ENCODE peak calls at places on chromosome 7, in five cellular contexts. One of them, this sample, is unnamed.

GRCh38 chr7:117227091-117227490 is 95.8 kb downstream of the WNT2 start:
- DNase-seq in GM23338: no peak
- DNase-seq in ovary: no peak
- DNase-seq in hepatocyte: no peak
- DNase-seq in cardiac muscle cell: peak; percentile 70
- DNase-seq in this sample: no peak

GRCh38 chr7:81715984-81716588 is 53.8 kb downstream of the HGF start:
- DNase-seq in GM23338: peak; percentile 15
- DNase-seq in ovary: no peak
- DNase-seq in hepatocyte: peak; percentile 17
- DNase-seq in cardiac muscle cell: peak; percentile 52
- DNase-seq in this sample: peak; percentile 15

GRCh38 chr7:139490130-139490529 is 6.7 kb upstream of the KLRG2 start:
- DNase-seq in GM23338: no peak
- DNase-seq in ovary: no peak
- DNase-seq in hepatocyte: no peak
- DNase-seq in cardiac muscle cell: no peak
- DNase-seq in this sample: no peak

GRCh38 chr7:21497072-21497471 is 45.8 kb upstream of the DNAH11 start:
- DNase-seq in GM23338: peak; percentile 78
- DNase-seq in ovary: no peak
- DNase-seq in hepatocyte: no peak
- DNase-seq in cardiac muscle cell: peak; percentile 46
- DNase-seq in this sample: no peak

GRCh38 chr7:98569606-98570337 is 47.3 kb upstream of the NPTX2 start:
- DNase-seq in GM23338: no peak
- DNase-seq in ovary: no peak
- DNase-seq in hepatocyte: no peak
- DNase-seq in cardiac muscle cell: no peak
- DNase-seq in this sample: no peak

GRCh38 chr7:158017226-158018060 is 570.2 kb downstream of the PTPRN2 start:
- DNase-seq in GM23338: no peak
- DNase-seq in ovary: no peak
- DNase-seq in hepatocyte: no peak
- DNase-seq in cardiac muscle cell: no peak
- DNase-seq in this sample: no peak

GRCh38 chr7:34135924-34136323 is 230.6 kb downstream of the BMPER start:
- DNase-seq in GM23338: no peak
- DNase-seq in ovary: no peak
- DNase-seq in hepatocyte: no peak
- DNase-seq in cardiac muscle cell: no peak
- DNase-seq in this sample: no peak

GRCh38 chr7:153835712-153836265 is 216.4 kb upstream of the DPP6 start:
- DNase-seq in GM23338: no peak
- DNase-seq in ovary: no peak
- DNase-seq in hepatocyte: no peak
- DNase-seq in cardiac muscle cell: no peak
- DNase-seq in this sample: no peak

GRCh38 chr7:131011976-131012375 is 278.0 kb upstream of the KLF14 start:
- DNase-seq in GM23338: no peak
- DNase-seq in ovary: no peak
- DNase-seq in hepatocyte: peak; percentile 38
- DNase-seq in cardiac muscle cell: peak; percentile 93
- DNase-seq in this sample: peak; percentile 94

GRCh38 chr7:82122290-82122689 is 321.3 kb downstream of the CACNA2D1 start:
- DNase-seq in GM23338: peak; percentile 24
- DNase-seq in ovary: no peak
- DNase-seq in hepatocyte: no peak
- DNase-seq in cardiac muscle cell: no peak
- DNase-seq in this sample: peak; percentile 73

GRCh38 chr7:93194368-93194767 is 31.9 kb downstream of the HEPACAM2 start:
- DNase-seq in GM23338: no peak
- DNase-seq in ovary: no peak
- DNase-seq in hepatocyte: peak; percentile 12
- DNase-seq in cardiac muscle cell: peak; percentile 14
- DNase-seq in this sample: no peak

GRCh38 chr7:3544202-3544601 is 243.2 kb downstream of the SDK1 start:
- DNase-seq in GM23338: peak; percentile 66
- DNase-seq in ovary: no peak
- DNase-seq in hepatocyte: no peak
- DNase-seq in cardiac muscle cell: no peak
- DNase-seq in this sample: no peak

GRCh38 chr7:29940199-29940598 is 49.4 kb downstream of the SCRN1 start:
- DNase-seq in GM23338: no peak
- DNase-seq in ovary: no peak
- DNase-seq in hepatocyte: no peak
- DNase-seq in cardiac muscle cell: no peak
- DNase-seq in this sample: no peak

GRCh38 chr7:11193131-11193867 is 219.6 kb downstream of the PHF14 start:
- DNase-seq in GM23338: peak; percentile 81
- DNase-seq in ovary: peak; percentile 25
- DNase-seq in hepatocyte: peak; percentile 20
- DNase-seq in cardiac muscle cell: peak; percentile 75
- DNase-seq in this sample: no peak

GRCh38 chr7:15041226-15041625 is 138.7 kb upstream of the DGKB start:
- DNase-seq in GM23338: no peak
- DNase-seq in ovary: no peak
- DNase-seq in hepatocyte: no peak
- DNase-seq in cardiac muscle cell: no peak
- DNase-seq in this sample: no peak

GRCh38 chr7:126228356-126229061 is 1024.2 kb downstream of the GRM8 start:
- DNase-seq in GM23338: no peak
- DNase-seq in ovary: no peak
- DNase-seq in hepatocyte: no peak
- DNase-seq in cardiac muscle cell: no peak
- DNase-seq in this sample: no peak

GRCh38 chr7:137978464-137979237 is 23.2 kb downstream of the CREB3L2 start:
- DNase-seq in GM23338: no peak
- DNase-seq in ovary: peak; percentile 44
- DNase-seq in hepatocyte: no peak
- DNase-seq in cardiac muscle cell: peak; percentile 85
- DNase-seq in this sample: no peak

GRCh38 chr7:74292757-74293576 is 3.8 kb downstream of the CLIP2 start:
- DNase-seq in GM23338: no peak
- DNase-seq in ovary: no peak
- DNase-seq in hepatocyte: peak; percentile 86
- DNase-seq in cardiac muscle cell: no peak
- DNase-seq in this sample: no peak

GRCh38 chr7:157689269-157690057 is 352.7 kb downstream of the DNAJB6 start:
- DNase-seq in GM23338: no peak
- DNase-seq in ovary: no peak
- DNase-seq in hepatocyte: no peak
- DNase-seq in cardiac muscle cell: no peak
- DNase-seq in this sample: peak; percentile 33

GRCh38 chr7:72152171-72153131 is 259.7 kb downstream of the CALN1 start:
- DNase-seq in GM23338: no peak
- DNase-seq in ovary: no peak
- DNase-seq in hepatocyte: peak; percentile 12
- DNase-seq in cardiac muscle cell: no peak
- DNase-seq in this sample: no peak

GRCh38 chr7:102119213-102119651 is 167.4 kb upstream of the SH2B2 start:
- DNase-seq in GM23338: no peak
- DNase-seq in ovary: peak; percentile 21
- DNase-seq in hepatocyte: no peak
- DNase-seq in cardiac muscle cell: peak; percentile 78
- DNase-seq in this sample: no peak

GRCh38 chr7:127822822-127823508 is 171.0 kb downstream of the SND1 start:
- DNase-seq in GM23338: peak; percentile 74
- DNase-seq in ovary: no peak
- DNase-seq in hepatocyte: peak; percentile 39
- DNase-seq in cardiac muscle cell: no peak
- DNase-seq in this sample: no peak

GRCh38 chr7:34430456-34430855 is 227.6 kb upstream of the NPSR1 start:
- DNase-seq in GM23338: peak; percentile 26
- DNase-seq in ovary: no peak
- DNase-seq in hepatocyte: peak; percentile 38
- DNase-seq in cardiac muscle cell: peak; percentile 93
- DNase-seq in this sample: peak; percentile 14

GRCh38 chr7:27249724-27250636 is 7.4 kb downstream of the EVX1 start:
- DNase-seq in GM23338: no peak
- DNase-seq in ovary: no peak
- DNase-seq in hepatocyte: no peak
- DNase-seq in cardiac muscle cell: no peak
- DNase-seq in this sample: no peak

GRCh38 chr7:377069-378040 is 87.4 kb downstream of the FOXL3 start:
- DNase-seq in GM23338: no peak
- DNase-seq in ovary: no peak
- DNase-seq in hepatocyte: no peak
- DNase-seq in cardiac muscle cell: no peak
- DNase-seq in this sample: no peak

GRCh38 chr7:40604601-40605438 is 470.0 kb downstream of the SUGCT start:
- DNase-seq in GM23338: peak; percentile 85
- DNase-seq in ovary: peak; percentile 9
- DNase-seq in hepatocyte: peak; percentile 71
- DNase-seq in cardiac muscle cell: peak; percentile 81
- DNase-seq in this sample: peak; percentile 57

GRCh38 chr7:137804819-137805218 is 42.0 kb downstream of the DGKI start:
- DNase-seq in GM23338: no peak
- DNase-seq in ovary: no peak
- DNase-seq in hepatocyte: no peak
- DNase-seq in cardiac muscle cell: no peak
- DNase-seq in this sample: no peak

GRCh38 chr7:93914581-93915066 is 6.9 kb upstream of the GNG11 start:
- DNase-seq in GM23338: no peak
- DNase-seq in ovary: peak; percentile 38
- DNase-seq in hepatocyte: no peak
- DNase-seq in cardiac muscle cell: peak; percentile 89
- DNase-seq in this sample: no peak

GRCh38 chr7:159107052-159107892 is 37.4 kb downstream of the VIPR2 start:
- DNase-seq in GM23338: no peak
- DNase-seq in ovary: no peak
- DNase-seq in hepatocyte: no peak
- DNase-seq in cardiac muscle cell: no peak
- DNase-seq in this sample: no peak

GRCh38 chr7:21912305-21912704 is 33.4 kb downstream of the CDCA7L start:
- DNase-seq in GM23338: no peak
- DNase-seq in ovary: peak; percentile 35
- DNase-seq in hepatocyte: no peak
- DNase-seq in cardiac muscle cell: peak; percentile 82
- DNase-seq in this sample: no peak

GRCh38 chr7:99380823-99381663 is 6.5 kb downstream of the ARPC1B start:
- DNase-seq in GM23338: no peak
- DNase-seq in ovary: no peak
- DNase-seq in hepatocyte: no peak
- DNase-seq in cardiac muscle cell: peak; percentile 25
- DNase-seq in this sample: no peak

DNA sequence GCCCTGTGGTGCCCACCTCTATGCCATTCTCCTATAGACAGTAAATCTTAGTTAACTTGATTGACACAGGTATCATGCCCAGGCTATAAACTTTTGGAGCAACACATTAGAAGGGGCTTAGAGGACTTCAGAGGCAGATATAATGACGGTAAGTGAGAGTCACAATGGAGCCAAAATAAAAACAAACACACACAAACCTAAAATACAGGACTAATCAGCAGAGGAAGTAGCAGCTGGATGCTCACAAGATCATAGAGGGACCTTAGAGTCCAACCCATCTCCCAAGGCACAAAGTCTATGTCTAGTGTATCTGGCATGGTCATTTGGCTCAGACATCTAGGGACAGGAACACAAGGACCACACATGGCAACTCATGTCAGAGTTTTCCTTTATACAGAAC is 12.3 kb downstream of the SLC13A4 start:
- DNase-seq in GM23338: no peak
- DNase-seq in ovary: no peak
- DNase-seq in hepatocyte: no peak
- DNase-seq in cardiac muscle cell: no peak
- DNase-seq in this sample: no peak
- H3K4me1 ChIP-seq in GM23338: peaks cover 13% of the 10 kb centered on the region
- H3K4me1 ChIP-seq in ovary: peaks cover 3% of the 10 kb centered on the region
- H3K4me1 ChIP-seq in hepatocyte: peaks cover 5% of the 10 kb centered on the region
- H3K4me1 ChIP-seq in cardiac muscle cell: peaks cover 33% of the 10 kb centered on the region
- H3K4me1 ChIP-seq in this sample: no peaks in the 10 kb centered on the region

GRCh38 chr7:55148571-55148970 is 129.8 kb downstream of the EGFR start:
- DNase-seq in GM23338: no peak
- DNase-seq in ovary: no peak
- DNase-seq in hepatocyte: no peak
- DNase-seq in cardiac muscle cell: no peak
- DNase-seq in this sample: no peak
- H3K36me3 ChIP-seq in GM23338: no peaks in the 10 kb centered on the region
- H3K36me3 ChIP-seq in ovary: no peaks in the 10 kb centered on the region
- H3K36me3 ChIP-seq in hepatocyte: no peaks in the 10 kb centered on the region
- H3K36me3 ChIP-seq in cardiac muscle cell: no peaks in the 10 kb centered on the region
- H3K36me3 ChIP-seq in this sample: no peaks in the 10 kb centered on the region

GRCh38 chr7:150799741-150800575 is at the start of gene TMEM176B:
- DNase-seq in GM23338: peak; percentile 40
- DNase-seq in ovary: peak; percentile 81
- DNase-seq in hepatocyte: peak; percentile 86
- DNase-seq in cardiac muscle cell: no peak
- DNase-seq in this sample: no peak

GRCh38 chr7:150801946-150802771 is 1.6 kb downstream of the TMEM176A start:
- DNase-seq in GM23338: no peak
- DNase-seq in ovary: no peak
- DNase-seq in hepatocyte: no peak
- DNase-seq in cardiac muscle cell: no peak
- DNase-seq in this sample: no peak

GRCh38 chr7:150801242-150801945 is 825 bp downstream of the TMEM176A start:
- DNase-seq in GM23338: no peak
- DNase-seq in ovary: no peak
- DNase-seq in hepatocyte: no peak
- DNase-seq in cardiac muscle cell: no peak
- DNase-seq in this sample: no peak

GRCh38 chr7:150799156-150799555 is 1.0 kb downstream of the TMEM176B start:
- DNase-seq in GM23338: no peak
- DNase-seq in ovary: no peak
- DNase-seq in hepatocyte: no peak
- DNase-seq in cardiac muscle cell: no peak
- DNase-seq in this sample: no peak

DNA sequence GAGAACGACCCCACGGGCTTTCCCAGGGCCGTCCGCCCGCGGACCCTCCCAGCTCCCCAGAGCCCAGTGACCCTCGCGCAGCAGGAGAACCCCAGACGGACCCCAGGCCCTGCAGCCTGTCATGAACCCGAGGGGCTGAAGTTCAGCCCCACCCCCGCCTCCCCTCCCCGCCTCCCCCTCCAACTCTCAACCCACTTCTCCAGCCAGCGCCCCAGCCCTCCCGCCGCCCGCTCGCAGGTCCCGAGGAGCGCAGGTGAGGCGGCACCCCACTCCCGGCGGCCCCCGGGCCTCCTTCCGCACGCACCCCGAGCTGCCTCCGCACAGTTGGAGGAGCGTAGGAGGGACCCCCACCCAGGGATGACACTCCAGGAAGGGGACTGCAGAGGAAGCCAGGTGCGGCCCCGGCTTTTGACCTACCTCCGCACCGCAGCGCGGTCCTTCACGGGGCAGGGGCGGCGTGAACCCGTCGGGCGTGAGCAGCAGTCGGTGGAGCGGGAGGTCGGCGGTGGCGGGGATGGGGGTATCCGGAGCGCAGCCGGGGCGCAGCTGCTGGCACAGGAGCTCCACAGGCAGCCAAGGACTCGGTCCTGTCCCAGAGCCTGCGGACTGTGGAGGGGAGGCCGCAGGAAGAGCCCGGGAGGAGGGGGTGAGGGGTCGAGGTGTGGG is at the start of gene TMEM176A:
- DNase-seq in GM23338: peak; percentile 37
- DNase-seq in ovary: peak; percentile 67
- DNase-seq in hepatocyte: peak; percentile 70
- DNase-seq in cardiac muscle cell: no peak
- DNase-seq in this sample: no peak
- H3K4me3 ChIP-seq in GM23338: peak within 1 kb of the TSS; percentile 66
- H3K4me3 ChIP-seq in ovary: peak within 1 kb of the TSS; percentile 55
- H3K4me3 ChIP-seq in hepatocyte: peak within 1 kb of the TSS; percentile 84
- H3K4me3 ChIP-seq in cardiac muscle cell: peak within 1 kb of the TSS; percentile 36
- H3K4me3 ChIP-seq in this sample: no peak within 1 kb of the TSS

GRCh38 chr7:43761382-43761781 is 2.9 kb downstream of the BLVRA start:
- DNase-seq in GM23338: no peak
- DNase-seq in ovary: no peak
- DNase-seq in hepatocyte: no peak
- DNase-seq in cardiac muscle cell: no peak
- DNase-seq in this sample: no peak
- H3K4me1 ChIP-seq in GM23338: peaks cover 26% of the 10 kb centered on the region
- H3K4me1 ChIP-seq in ovary: peaks cover 11% of the 10 kb centered on the region
- H3K4me1 ChIP-seq in hepatocyte: peaks cover 19% of the 10 kb centered on the region
- H3K4me1 ChIP-seq in cardiac muscle cell: peaks cover 19% of the 10 kb centered on the region
- H3K4me1 ChIP-seq in this sample: peaks cover 23% of the 10 kb centered on the region